ENCODE peak calls at places on chromosomes 4 and X, in eight cellular contexts. M is stimulated activated CD8-positive, alpha-beta memory T cell treated with anti-CD3 and anti-CD28 coated beads, Interleukin-7, amount 100 ng/mL, for 48 hours; X is NCI-H1930; V is psoas muscle; H is kidney tubule cell; Y is endodermal cell; E is AG09319; B is NCI-H446 treated with DMSO at 0.1 percent for 48 hours. Z is an unnamed sample.

GRCh38 chrX:1336331-1337143 is at the start of gene IL3RA:
- DNase-seq in E (no peak), B (no peak), M (no peak), V (no peak), X (no peak), H (no peak), Y (no peak), Z (no peak)

GRCh38 chrX:49039598-49040375 is 3.4 kb downstream of the TFE3 start:
- DNase-seq in X (peak), M (no peak), B (no peak), H (peak), E (peak), V (peak), Y (peak), Z (peak)

GRCh38 chr4:128229458-128229805 is 58.2 kb downstream of the PGRMC2 start:
- DNase-seq in E (no peak), V (no peak), Y (no peak), B (peak), X (no peak), M (no peak), H (no peak), Z (no peak)

GRCh38 chr4:51835854-51836253 is 7.1 kb upstream of the DCUN1D4 start:
- DNase-seq in M (no peak), Y (no peak), V (no peak), X (no peak), H (no peak), B (no peak), E (no peak), Z (no peak)

GRCh38 chrX:119093991-119094741 is 21.4 kb downstream of the CT47C1 start:
- DNase-seq in M (no peak), E (peak), B (no peak), H (no peak), V (no peak), Y (no peak), X (no peak), Z (no peak)

GRCh38 chr4:152360045-152360410 is 175.9 kb downstream of the FBXW7 start:
- DNase-seq in M (no peak), H (no peak), B (no peak), V (no peak), E (no peak), X (no peak), Y (no peak), Z (no peak)

GRCh38 chr4:38759077-38759789 is 23.6 kb downstream of the TLR10 start:
- DNase-seq in H (peak), V (peak), B (no peak), Y (peak), X (peak), M (no peak), E (no peak), Z (peak)

GRCh38 chr4:76744253-76744921 is 153.6 kb downstream of the SOWAHB start:
- DNase-seq in M (no peak), X (no peak), E (no peak), V (no peak), H (peak), B (no peak), Y (no peak), Z (no peak)

GRCh38 chr4:164177186-164177585 is 576.7 kb upstream of the SMIM31 start:
- DNase-seq in B (no peak), M (no peak), X (no peak), V (no peak), H (no peak), E (no peak), Y (no peak), Z (no peak)

GRCh38 chr4:120616-121015 is 3.7 kb upstream of the ZNF718 start:
- DNase-seq in Y (no peak), B (no peak), X (no peak), E (no peak), V (no peak), M (no peak), H (no peak), Z (no peak)

GRCh38 chr4:175369087-175369486 is 443.0 kb downstream of the GPM6A start:
- DNase-seq in E (peak), H (peak), M (no peak), B (no peak), Y (no peak), V (no peak), X (no peak), Z (no peak)

Z was measured in H9.